ENCODE peak calls at places on chromosomes 6 and 20, in five cellular contexts. L, Y, D, X and S are unnamed samples. For H3K36me3, the result is how much of the 10 kb centered on the place peaks cover.

GRCh38 chr20:49034070-49034732 is 11.9 kb upstream of the CSE1L start:
- DNase-seq in L (no peak), Y (no peak), D (no peak), X (no peak), S (no peak)

GRCh38 chr20:38169636-38170035 is 4.6 kb upstream of the TGM2 start:
- DNase-seq in L (no peak), Y (no peak), D (no peak), X (no peak), S (no peak)

GRCh38 chr20:62918830-62919229 is 7.5 kb downstream of the DIDO1 start:
- DNase-seq in L (no peak), Y (no peak), D (no peak), X (no peak), S (no peak)

GRCh38 chr6:134850906-134851305 is 99.0 kb downstream of the ALDH8A1 start:
- DNase-seq in L (no peak), Y (no peak), D (no peak), X (no peak), S (no peak)

GRCh38 chr6:16933532-16933931 is 168.3 kb upstream of the STMND1 start:
- DNase-seq in L (no peak), Y (no peak), D (no peak), X (no peak), S (no peak)

GRCh38 chr6:36245572-36246031 is 24.3 kb upstream of the PNPLA1 start:
- DNase-seq in L (no peak), Y (peak), D (no peak), X (no peak), S (no peak)

GRCh38 chr6:29938746-29939508 is 3.4 kb upstream of the HLA-A start:
- DNase-seq in L (peak), Y (no peak), D (no peak), X (no peak), S (no peak)

GRCh38 chr6:28589234-28589951 is 63.7 kb downstream of the GPX5 start:
- DNase-seq in L (peak), Y (no peak), D (peak), X (peak), S (peak)

GRCh38 chr20:63708301-63709148 is 686 bp downstream of the ZGPAT start:
- DNase-seq in L (no peak), Y (no peak), D (no peak), X (no peak), S (no peak)

GRCh38 chr6:4728949-4729348 is 47.3 kb upstream of the CDYL start:
- DNase-seq in L (no peak), Y (no peak), D (no peak), X (no peak), S (no peak)

GRCh38 chr20:25273541-25274358 is 25.9 kb downstream of the PYGB start:
- DNase-seq in L (no peak), Y (no peak), D (no peak), X (no peak), S (no peak)

DNA sequence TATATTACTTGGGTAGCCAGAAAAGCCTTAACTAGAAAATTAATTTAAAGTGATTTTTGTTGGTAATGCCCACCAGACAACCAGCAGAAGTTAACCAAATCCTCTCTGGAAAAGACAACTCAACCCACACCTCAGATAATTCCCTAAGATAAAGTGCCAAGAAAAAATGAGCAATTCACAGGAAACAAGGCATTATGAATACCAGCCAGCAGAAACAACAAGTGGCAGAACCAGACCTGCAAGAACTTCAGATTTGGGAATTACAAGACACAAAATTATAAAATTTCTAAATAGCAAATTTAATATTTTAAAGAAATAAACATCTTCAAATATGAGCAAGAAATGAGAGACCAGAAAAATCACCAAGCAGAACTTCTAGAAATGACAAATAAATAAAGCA is 80.0 kb upstream of the MRPS10 start:
- DNase-seq in L (no peak), Y (no peak), D (no peak), X (no peak), S (no peak)
- TF ChIP-seq JUND in L (no peak), Y (no peak), D (no peak), X (no peak), S (peak)

GRCh38 chr6:90401933-90402830 is 105.5 kb upstream of the BACH2 start:
- DNase-seq in L (no peak), Y (peak), D (no peak), X (no peak), S (no peak)

GRCh38 chr6:90406142-90406794 is 109.6 kb upstream of the BACH2 start:
- DNase-seq in L (peak), Y (peak), D (no peak), X (no peak), S (peak)

GRCh38 chr6:90402831-90403192 is 106.2 kb upstream of the BACH2 start:
- DNase-seq in L (no peak), Y (no peak), D (no peak), X (no peak), S (no peak)

GRCh38 chr6:90406957-90407356 is 110.3 kb upstream of the BACH2 start:
- DNase-seq in L (no peak), Y (no peak), D (no peak), X (no peak), S (no peak)

DNA sequence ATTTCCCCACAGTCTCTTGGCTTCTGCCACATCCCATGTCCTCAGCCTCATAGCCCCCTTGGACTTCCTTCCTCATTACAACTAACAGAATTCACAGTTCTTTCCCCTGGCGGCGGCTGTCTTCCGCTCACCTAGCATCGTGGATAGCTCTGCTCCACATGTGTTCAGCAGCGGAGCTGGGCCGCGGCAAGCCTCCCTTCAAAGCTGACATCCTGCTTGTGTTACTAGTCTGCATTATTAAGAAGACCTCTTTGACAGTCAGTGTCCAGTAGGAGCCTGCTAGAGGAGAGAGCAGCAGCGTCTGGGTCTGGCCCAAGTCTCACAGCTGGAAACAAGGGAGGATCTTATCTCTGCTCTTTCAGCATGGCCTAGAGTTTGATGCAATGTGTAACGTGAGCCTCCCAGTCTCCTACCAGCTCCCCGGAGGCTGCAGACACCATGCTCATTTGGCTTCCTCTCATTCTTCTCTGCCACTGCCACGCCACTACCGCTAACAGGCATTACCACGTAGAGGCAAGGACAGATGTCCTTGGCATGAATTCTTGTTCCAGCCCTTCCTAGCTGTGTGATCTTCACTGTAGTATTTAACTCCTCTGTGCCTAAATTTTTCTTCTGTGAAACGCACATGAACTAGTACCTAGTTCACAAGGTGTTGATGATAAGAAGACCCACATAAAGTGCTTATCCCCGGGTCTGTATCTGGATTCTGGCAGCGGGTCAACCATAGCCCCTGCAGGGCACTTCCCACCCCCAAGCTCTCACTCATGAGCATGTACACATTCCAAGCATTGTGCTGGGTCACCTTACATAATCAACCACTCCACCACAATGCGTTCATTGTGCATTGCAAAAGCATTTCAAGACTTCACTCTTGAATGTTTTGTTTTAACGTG is 107.1 kb upstream of the BACH2 start:
- DNase-seq in L (peak), Y (peak), D (no peak), X (no peak), S (no peak)
- TF ChIP-seq MAX in L (no peak), Y (peak), D (no peak), X (no peak), S (no peak)

DNA sequence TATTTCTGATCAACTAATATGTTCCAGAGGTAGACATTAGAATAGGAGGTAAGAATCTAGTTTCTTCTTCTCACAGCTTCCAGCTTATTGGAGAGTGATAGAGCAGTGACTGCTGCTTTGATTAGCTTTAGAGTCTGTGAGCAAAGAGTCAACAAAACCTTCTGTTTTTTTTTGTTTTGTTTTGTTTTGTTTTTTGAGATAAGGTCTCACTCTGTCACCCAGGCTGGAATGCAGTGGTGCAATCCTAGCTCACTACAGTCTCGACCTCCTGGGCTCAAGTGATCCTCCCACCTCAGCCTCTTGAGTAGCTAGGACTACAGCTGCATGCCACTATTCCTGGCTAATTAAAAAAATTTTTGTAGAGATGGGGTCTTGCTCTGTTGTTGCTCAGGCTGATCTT is 39.3 kb downstream of the TSBP1 start:
- DNase-seq in L (no peak), Y (no peak), D (no peak), X (no peak), S (no peak)
- H3K36me3 ChIP-seq in L (under half), Y (under half), D (under half), X (under half), S (under half)

DNA sequence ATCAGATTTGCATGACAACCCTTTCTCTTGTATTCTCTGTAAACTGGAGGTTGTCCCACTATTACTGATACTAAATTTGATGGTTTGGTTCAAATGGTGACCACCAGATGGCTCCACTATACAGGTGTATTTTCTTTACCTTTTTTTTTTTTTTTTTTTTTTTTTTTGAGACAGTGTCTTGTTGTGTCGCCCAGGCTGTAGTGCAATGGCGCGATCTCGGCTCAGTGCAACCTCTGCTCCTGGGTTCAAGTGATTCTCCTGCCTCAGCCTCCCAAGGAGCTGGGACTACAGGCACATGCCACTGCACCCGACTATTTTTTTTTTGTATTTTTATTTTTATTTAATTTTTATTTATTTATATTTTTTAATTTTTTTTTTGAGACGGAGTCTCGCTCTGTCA is 6.6 kb upstream of the WTAP start:
- DNase-seq in L (peak), Y (peak), D (no peak), X (no peak), S (peak)
- TF ChIP-seq JUND in L (no peak), Y (no peak), D (no peak), X (no peak), S (no peak)

GRCh38 chr6:159106627-159107241 is 61.9 kb upstream of the TAGAP start:
- DNase-seq in L (peak), Y (peak), D (peak), X (no peak), S (peak)
- TF ChIP-seq MAX in L (no peak), Y (no peak), D (no peak), X (no peak), S (no peak)